ENCODE peak calls at places on chromosomes 4 and X, in six cellular contexts. Y is Peyer's patch; T is heart left ventricle; L is right lobe of liver; E is CD8-positive, alpha-beta memory T cell; K is upper lobe of right lung. O is an unnamed sample.

GRCh38 chrX:46260502-46260901 is 284.7 kb downstream of the ZNF674 start:
- DNase-seq in E (no peak), K (no peak), T (no peak), L (no peak), Y (no peak), O (no peak)

GRCh38 chr4:40300371-40301162 is 34.6 kb upstream of the CHRNA9 start:
- DNase-seq in L (no peak), K (no peak), T (no peak), Y (no peak), E (no peak), O (no peak)

GRCh38 chr4:121668368-121669162 is 28.2 kb downstream of the ANXA5 start:
- DNase-seq in K (no peak), E (no peak), L (no peak), T (no peak), Y (no peak), O (no peak)

GRCh38 chrX:96834137-96834536 is 49.6 kb upstream of the RPA4 start:
- DNase-seq in T (no peak), K (no peak), E (no peak), L (no peak), Y (no peak), O (no peak)

GRCh38 chr4:168845897-168846296 is 164.2 kb downstream of the CBR4 start:
- DNase-seq in E (no peak), T (no peak), Y (no peak), L (no peak), K (no peak), O (no peak)

GRCh38 chrX:143121471-143121870 is 95.7 kb downstream of the SPANXN4 start:
- DNase-seq in T (no peak), E (no peak), K (no peak), L (no peak), Y (no peak), O (no peak)

GRCh38 chr4:174383783-174384182 is 100.1 kb downstream of the CEP44 start:
- DNase-seq in L (no peak), K (no peak), E (no peak), Y (no peak), T (no peak), O (no peak)

GRCh38 chr4:68463796-68464195 is 16.5 kb downstream of the TMPRSS11E start:
- DNase-seq in E (no peak), L (no peak), Y (no peak), K (no peak), T (no peak), O (no peak)

GRCh38 chrX:54029543-54030143 is 14.6 kb downstream of the PHF8 start:
- DNase-seq in L (peak), K (peak), E (no peak), Y (no peak), T (no peak), O (no peak)

GRCh38 chr4:19309365-19309764 is 942.3 kb upstream of the SLIT2 start:
- DNase-seq in K (no peak), Y (no peak), E (no peak), T (no peak), L (no peak), O (no peak)

GRCh38 chr4:37830640-37831039 is 4.2 kb downstream of the PGM2 start:
- DNase-seq in Y (no peak), T (no peak), L (no peak), E (no peak), K (no peak), O (no peak)

GRCh38 chrX:109928596-109929335 is 74.1 kb upstream of the TMEM164 start:
- DNase-seq in Y (no peak), L (no peak), K (no peak), E (no peak), T (no peak), O (no peak)

GRCh38 chrX:121322159-121322558 is 274.7 kb downstream of the GLUD2 start:
- DNase-seq in Y (no peak), E (no peak), L (no peak), T (no peak), K (no peak), O (no peak)

GRCh38 chr4:22850630-22851029 is 157.9 kb downstream of the GBA3 start:
- DNase-seq in K (no peak), T (no peak), Y (no peak), E (no peak), L (no peak), O (no peak)

GRCh38 chr4:78604988-78605387 is 53.4 kb downstream of the ANXA3 start:
- DNase-seq in T (no peak), K (no peak), E (no peak), Y (no peak), L (no peak), O (no peak)

GRCh38 chr4:123976285-123976684 is 579.7 kb downstream of the SPRY1 start:
- DNase-seq in K (no peak), E (no peak), L (no peak), T (no peak), Y (no peak), O (no peak)

GRCh38 chr4:77921701-77922100 is 59.1 kb downstream of the MRPL1 start:
- DNase-seq in T (no peak), K (no peak), E (no peak), Y (no peak), L (no peak), O (no peak)

GRCh38 chr4:103996059-103996458 is 276.3 kb upstream of the TACR3 start:
- DNase-seq in L (no peak), K (no peak), Y (no peak), T (no peak), E (no peak), O (no peak)

GRCh38 chr4:40317921-40318658 is 17.0 kb upstream of the CHRNA9 start:
- DNase-seq in Y (no peak), E (no peak), K (no peak), L (no peak), T (no peak), O (no peak)

GRCh38 chr4:126213996-126214395 is 899.2 kb downstream of the FAT4 start:
- DNase-seq in K (no peak), L (no peak), T (no peak), E (no peak), Y (no peak), O (no peak)

GRCh38 chr4:152806492-152807125 is 26.9 kb downstream of the ARFIP1 start:
- DNase-seq in T (no peak), Y (no peak), E (no peak), K (no peak), L (no peak), O (no peak)

GRCh38 chr4:88965053-88965452 is 91.9 kb downstream of the FAM13A start:
- DNase-seq in K (no peak), T (no peak), Y (no peak), L (no peak), E (no peak), O (no peak)

GRCh38 chr4:114495471-114495928 is 103.1 kb upstream of the UGT8 start:
- DNase-seq in E (no peak), Y (no peak), L (no peak), T (no peak), K (no peak), O (no peak)

GRCh38 chrX:50827996-50828395 is 14.0 kb upstream of the SHROOM4 start:
- DNase-seq in E (no peak), T (no peak), K (no peak), L (no peak), Y (no peak), O (no peak)

GRCh38 chr4:37758226-37758625 is 68.3 kb upstream of the PGM2 start:
- DNase-seq in L (no peak), T (peak), Y (no peak), K (no peak), E (no peak), O (peak)

GRCh38 chrX:85052636-85053343 is 49.1 kb downstream of the APOOL start:
- DNase-seq in T (no peak), E (no peak), L (no peak), Y (no peak), K (no peak), O (no peak)

GRCh38 chr4:13522282-13523104 is 21.8 kb downstream of the NKX3-2 start:
- DNase-seq in Y (no peak), E (no peak), T (no peak), K (peak), L (no peak), O (no peak)

GRCh38 chrX:86930419-86930818 is 587.2 kb upstream of the KLHL4 start:
- DNase-seq in E (no peak), K (no peak), T (no peak), L (no peak), Y (no peak), O (no peak)

GRCh38 chr4:14529653-14530052 is 472.6 kb upstream of the CPEB2 start:
- DNase-seq in T (no peak), K (no peak), L (no peak), Y (no peak), E (no peak), O (no peak)

GRCh38 chrX:39158801-39159657 is 357.8 kb downstream of the MID1IP1 start:
- DNase-seq in E (no peak), L (no peak), K (peak), Y (no peak), T (no peak), O (no peak)

GRCh38 chrX:53263597-53264094 is 17.7 kb downstream of the IQSEC2 start:
- DNase-seq in Y (no peak), E (no peak), L (no peak), K (no peak), T (no peak), O (no peak)

GRCh38 chr4:64250061-64250460 is 159.2 kb downstream of the TECRL start:
- DNase-seq in K (no peak), Y (no peak), T (no peak), E (no peak), L (no peak), O (no peak)

GRCh38 chr4:90727938-90728337 is 600.7 kb downstream of the CCSER1 start:
- DNase-seq in Y (no peak), T (no peak), E (no peak), L (no peak), K (no peak), O (no peak)

GRCh38 chr4:168710353-168710946 is 213.6 kb downstream of the PALLD start:
- DNase-seq in K (no peak), L (no peak), E (no peak), Y (no peak), T (peak), O (peak)

GRCh38 chrX:120560405-120560841 is 339 bp downstream of the CUL4B start:
- DNase-seq in K (no peak), Y (peak), E (peak), L (no peak), T (peak), O (no peak)

DNA sequence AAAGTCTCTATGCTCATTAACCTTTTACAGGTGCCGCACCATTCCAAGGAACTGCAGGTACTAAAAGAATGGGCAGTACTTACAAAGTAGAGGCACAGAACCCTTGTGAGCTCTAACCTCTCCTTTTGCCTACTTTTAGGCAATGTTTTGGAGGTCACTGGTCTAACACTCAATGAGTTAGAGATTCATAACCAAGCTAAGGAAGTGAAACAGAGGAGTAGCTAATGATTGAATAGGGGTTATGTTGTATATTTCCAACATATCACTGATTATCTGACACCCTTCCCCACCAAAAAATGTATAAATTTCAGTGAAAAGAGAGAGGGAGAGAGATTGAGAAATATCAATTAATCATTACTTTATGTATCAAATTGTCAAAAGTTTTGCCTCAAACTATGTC is 269.3 kb downstream of the PCDH7 start:
- DNase-seq in E (no peak), T (no peak), K (no peak), Y (no peak), L (no peak), O (no peak)
- H3K27ac ChIP-seq in E (no peak), T (no peak), K (no peak), Y (no peak), L (no peak), O (peak)

DNA sequence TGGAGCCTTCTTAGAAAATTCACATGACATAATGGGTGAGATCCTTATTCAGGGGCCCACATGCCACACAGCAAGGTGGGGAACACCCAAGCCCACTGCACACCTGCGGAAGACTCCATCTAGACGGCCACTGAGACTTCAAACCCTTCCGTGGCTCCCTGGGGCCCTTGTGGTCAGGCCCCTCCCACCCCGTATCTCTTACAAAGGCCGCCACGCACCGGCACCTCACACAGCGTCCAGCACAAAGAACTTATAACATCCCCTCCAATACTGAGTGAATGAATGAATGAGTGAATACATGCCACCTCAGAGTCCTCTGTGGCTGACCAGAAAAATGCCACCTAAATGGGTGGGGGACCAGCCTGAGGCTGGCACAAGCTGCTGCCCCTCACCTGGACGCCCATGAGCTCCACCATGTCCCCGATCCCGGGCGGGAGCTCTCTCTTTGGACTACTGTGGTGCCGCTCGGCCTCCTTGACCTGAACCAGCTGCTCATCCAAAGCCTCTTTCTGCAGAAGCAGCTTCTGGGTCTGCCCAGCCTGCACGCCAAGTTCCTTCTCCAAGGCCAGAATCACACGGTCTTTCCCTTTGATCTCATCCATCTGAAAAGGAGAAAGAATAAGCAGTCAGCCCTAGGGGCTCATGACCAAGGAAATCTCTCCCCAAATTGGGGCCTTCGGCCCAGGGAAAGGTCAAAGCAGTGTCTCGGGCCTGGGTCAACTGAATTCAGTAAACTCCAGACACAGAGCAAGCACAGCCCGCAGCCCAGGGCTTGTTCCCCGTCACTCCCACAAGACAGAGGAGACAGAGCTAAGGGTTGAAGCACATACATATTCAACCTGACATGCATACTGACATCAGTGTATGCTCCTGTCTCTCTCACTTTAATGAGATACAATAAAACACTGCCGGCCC is 67.1 kb upstream of the C4orf50 start:
- DNase-seq in E (no peak), K (no peak), T (no peak), L (no peak), Y (no peak), O (no peak)
- H3K27ac ChIP-seq in E (no peak), K (no peak), T (no peak), L (no peak), Y (no peak), O (no peak)

GRCh38 chr4:151471728-151472127 is 62.8 kb downstream of the FHIP1A start:
- DNase-seq in L (no peak), Y (no peak), E (no peak), K (no peak), T (no peak), O (no peak)

GRCh38 chr4:151472297-151472696 is 63.3 kb downstream of the FHIP1A start:
- DNase-seq in E (no peak), T (no peak), Y (no peak), K (no peak), L (no peak), O (no peak)

GRCh38 chr4:151472711-151473110 is 63.7 kb downstream of the FHIP1A start:
- DNase-seq in T (no peak), Y (no peak), L (no peak), K (no peak), E (no peak), O (no peak)

GRCh38 chr4:151473521-151474097 is 64.6 kb downstream of the FHIP1A start:
- DNase-seq in Y (no peak), L (no peak), K (no peak), T (no peak), E (no peak), O (no peak)

DNA sequence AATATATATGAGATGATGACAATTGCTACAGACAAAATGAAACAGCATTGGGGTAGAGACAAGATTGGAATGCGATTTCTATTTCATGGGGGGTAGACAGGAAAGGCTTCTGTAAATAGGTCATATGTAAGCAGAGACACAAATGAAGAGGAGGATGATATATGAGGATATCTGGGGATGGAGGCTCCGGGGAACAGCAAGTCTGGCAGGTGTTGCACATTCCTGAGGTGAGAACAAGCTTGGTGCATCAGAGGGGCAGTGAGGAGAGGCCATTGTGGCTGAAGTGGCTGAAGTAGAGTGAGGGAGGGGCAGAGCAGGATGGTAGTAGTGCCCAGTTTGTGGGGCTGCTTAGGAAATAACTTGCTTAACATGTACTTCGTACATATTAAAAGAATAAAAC is 66.4 kb downstream of the FHIP1A start:
- DNase-seq in T (no peak), L (no peak), Y (no peak), E (no peak), K (no peak), O (no peak)
- H3K27ac ChIP-seq in T (no peak), L (no peak), Y (no peak), E (no peak), K (no peak), O (no peak)

DNA sequence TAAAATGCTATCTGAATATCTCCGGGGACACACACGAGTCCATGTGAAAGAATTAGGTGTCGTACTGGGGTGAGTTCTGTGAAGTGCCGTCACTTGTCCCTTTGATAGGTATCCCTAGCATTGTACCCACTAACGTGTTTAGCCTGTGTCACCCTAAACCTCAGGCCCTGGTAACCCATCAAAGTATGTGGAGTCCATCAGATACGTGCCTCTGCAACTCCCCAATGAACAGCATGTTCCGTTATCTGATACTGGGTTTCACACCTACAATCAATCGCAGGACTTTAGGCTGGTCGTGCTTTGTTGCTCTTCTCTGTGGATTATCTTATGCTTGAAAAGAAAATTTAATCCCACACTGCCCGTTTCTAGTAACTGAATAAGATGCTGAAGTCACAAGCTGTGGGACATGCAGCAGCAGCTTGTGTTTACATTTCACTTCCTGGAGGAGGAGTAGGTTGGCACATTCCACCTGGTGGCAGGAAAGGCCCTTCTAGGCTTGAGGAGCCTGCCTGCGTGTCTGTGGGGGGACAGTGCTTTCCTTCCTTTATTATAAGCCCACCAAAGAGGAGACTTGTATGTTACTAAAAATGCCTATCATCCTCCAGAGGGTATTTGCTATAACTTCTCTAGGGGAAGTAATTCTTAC is 127.1 kb downstream of the FNIP2 start:
- DNase-seq in Y (no peak), K (no peak), E (no peak), L (no peak), T (no peak), O (no peak)
- H3K27ac ChIP-seq in Y (no peak), K (no peak), E (peak), L (no peak), T (peak), O (no peak)

GRCh38 chr4:55351824-55352223 is 5.8 kb downstream of the SRD5A3 start:
- DNase-seq in Y (no peak), T (no peak), L (no peak), E (no peak), K (no peak), O (no peak)

GRCh38 chr4:55355555-55355954 is 9.5 kb downstream of the SRD5A3 start:
- DNase-seq in T (no peak), E (no peak), L (no peak), K (no peak), Y (no peak), O (no peak)

GRCh38 chr4:55356991-55357461 is 11.0 kb downstream of the SRD5A3 start:
- DNase-seq in T (no peak), Y (no peak), K (no peak), L (no peak), E (no peak), O (no peak)

GRCh38 chr4:55358246-55358645 is 12.2 kb downstream of the SRD5A3 start:
- DNase-seq in Y (no peak), K (no peak), L (no peak), E (no peak), T (no peak), O (no peak)

GRCh38 chr4:55354648-55355047 is 8.6 kb downstream of the SRD5A3 start:
- DNase-seq in T (no peak), K (no peak), Y (no peak), E (no peak), L (no peak), O (no peak)
- H3K27ac ChIP-seq in T (no peak), K (no peak), Y (no peak), E (no peak), L (no peak), O (no peak)

GRCh38 chr4:159267940-159268327 is 165.1 kb downstream of the RAPGEF2 start:
- DNase-seq in K (no peak), E (no peak), T (no peak), Y (no peak), L (no peak), O (no peak)
- H3K27ac ChIP-seq in K (peak), E (no peak), T (peak), Y (no peak), L (peak), O (peak)

DNA sequence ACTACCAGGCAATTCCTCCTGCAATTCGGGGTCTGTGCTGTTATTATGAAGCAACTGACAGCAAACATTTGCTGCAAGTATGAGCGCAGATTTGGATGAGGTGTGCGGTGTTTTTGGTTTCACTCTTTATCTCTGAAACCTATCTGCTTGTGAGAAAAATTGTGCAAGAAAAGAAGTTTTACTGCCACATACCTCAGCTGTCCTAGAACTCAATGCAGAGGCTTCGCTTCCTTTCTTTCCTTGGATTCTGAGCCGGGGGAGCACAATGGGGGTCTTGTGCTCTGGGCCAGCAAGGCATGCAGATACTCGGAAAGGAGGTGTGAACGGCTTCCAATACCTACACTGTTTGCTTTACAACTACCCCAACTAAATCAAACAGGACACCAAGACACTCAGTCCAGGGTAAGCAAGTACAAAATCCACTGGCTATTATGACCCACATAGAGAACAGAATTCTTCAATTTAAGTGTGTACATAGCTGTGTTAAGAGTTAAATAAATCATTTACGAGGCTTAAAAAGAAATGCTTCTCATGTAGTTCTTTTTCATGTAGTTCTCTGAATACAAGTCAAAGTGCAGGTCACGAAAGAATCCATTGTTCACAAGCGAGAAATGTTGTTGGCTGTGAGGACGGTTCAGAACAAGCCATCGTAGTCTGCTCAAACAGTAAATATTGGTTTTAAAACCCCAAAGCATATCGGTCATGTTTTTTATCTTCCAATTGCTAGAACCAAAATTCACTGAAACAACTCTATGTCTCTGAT is 1.1 kb downstream of the SORBS2 start:
- DNase-seq in T (no peak), L (no peak), Y (no peak), K (no peak), E (no peak), O (no peak)
- H3K27ac ChIP-seq in T (peak), L (peak), Y (peak), K (peak), E (no peak), O (no peak)

O was measured in aorta.